ENCODE peak calls at places on chromosomes 12 and 14, in ten cellular contexts. One of them, this sample, is unnamed.

GRCh38 chr14:80212025-80212402 is 710 bp upstream of the DIO2 start:
- DNase-seq in dorsolateral prefrontal cortex: no peak
- DNase-seq in body of pancreas: no peak
- DNase-seq in PC-3: no peak
- DNase-seq in NB4: peak
- DNase-seq in thoracic aorta: no peak
- DNase-seq in mucosa of descending colon: no peak
- DNase-seq in CD8-positive, alpha-beta T cell: no peak
- DNase-seq in fibroblast of pulmonary artery: peak
- DNase-seq in IMR-90: peak
- DNase-seq in this sample: no peak

GRCh38 chr14:59331217-59331616 is 134.0 kb downstream of the GPR135 start:
- DNase-seq in body of pancreas: no peak
- DNase-seq in IMR-90: no peak
- DNase-seq in PC-3: no peak
- DNase-seq in fibroblast of pulmonary artery: no peak
- DNase-seq in mucosa of descending colon: no peak
- DNase-seq in thoracic aorta: no peak
- DNase-seq in dorsolateral prefrontal cortex: no peak
- DNase-seq in NB4: no peak
- DNase-seq in CD8-positive, alpha-beta T cell: no peak
- DNase-seq in this sample: no peak

GRCh38 chr12:125143491-125143890 is 78.3 kb downstream of the AACS start:
- DNase-seq in CD8-positive, alpha-beta T cell: no peak
- DNase-seq in PC-3: no peak
- DNase-seq in NB4: no peak
- DNase-seq in body of pancreas: no peak
- DNase-seq in IMR-90: peak
- DNase-seq in dorsolateral prefrontal cortex: no peak
- DNase-seq in mucosa of descending colon: no peak
- DNase-seq in fibroblast of pulmonary artery: peak
- DNase-seq in thoracic aorta: no peak
- DNase-seq in this sample: no peak

GRCh38 chr14:68976160-68977067 is 2.7 kb downstream of the ACTN1 start:
- DNase-seq in CD8-positive, alpha-beta T cell: no peak
- DNase-seq in PC-3: no peak
- DNase-seq in fibroblast of pulmonary artery: no peak
- DNase-seq in mucosa of descending colon: peak
- DNase-seq in body of pancreas: no peak
- DNase-seq in thoracic aorta: no peak
- DNase-seq in dorsolateral prefrontal cortex: peak
- DNase-seq in IMR-90: peak
- DNase-seq in NB4: peak
- DNase-seq in this sample: no peak

GRCh38 chr14:33120341-33120740 is 181.7 kb downstream of the NPAS3 start:
- DNase-seq in PC-3: peak
- DNase-seq in thoracic aorta: no peak
- DNase-seq in dorsolateral prefrontal cortex: no peak
- DNase-seq in body of pancreas: no peak
- DNase-seq in mucosa of descending colon: no peak
- DNase-seq in NB4: no peak
- DNase-seq in CD8-positive, alpha-beta T cell: no peak
- DNase-seq in IMR-90: no peak
- DNase-seq in fibroblast of pulmonary artery: peak
- DNase-seq in this sample: no peak

GRCh38 chr14:99055816-99056215 is 216.2 kb downstream of the BCL11B start:
- DNase-seq in CD8-positive, alpha-beta T cell: peak
- DNase-seq in thoracic aorta: no peak
- DNase-seq in dorsolateral prefrontal cortex: no peak
- DNase-seq in PC-3: no peak
- DNase-seq in body of pancreas: no peak
- DNase-seq in mucosa of descending colon: no peak
- DNase-seq in NB4: no peak
- DNase-seq in IMR-90: no peak
- DNase-seq in fibroblast of pulmonary artery: no peak
- DNase-seq in this sample: no peak

GRCh38 chr12:34289431-34290190 is 267.3 kb downstream of the ALG10 start:
- DNase-seq in dorsolateral prefrontal cortex: no peak
- DNase-seq in body of pancreas: no peak
- DNase-seq in PC-3: no peak
- DNase-seq in CD8-positive, alpha-beta T cell: no peak
- DNase-seq in NB4: no peak
- DNase-seq in IMR-90: no peak
- DNase-seq in fibroblast of pulmonary artery: no peak
- DNase-seq in mucosa of descending colon: peak
- DNase-seq in thoracic aorta: no peak
- DNase-seq in this sample: no peak

GRCh38 chr12:65670775-65671174 is 153.5 kb upstream of the HMGA2 start:
- DNase-seq in mucosa of descending colon: no peak
- DNase-seq in NB4: no peak
- DNase-seq in PC-3: peak
- DNase-seq in fibroblast of pulmonary artery: no peak
- DNase-seq in CD8-positive, alpha-beta T cell: no peak
- DNase-seq in body of pancreas: no peak
- DNase-seq in dorsolateral prefrontal cortex: no peak
- DNase-seq in IMR-90: peak
- DNase-seq in thoracic aorta: no peak
- DNase-seq in this sample: no peak

GRCh38 chr12:132046561-132046960 is 96.8 kb downstream of the EP400 start:
- DNase-seq in dorsolateral prefrontal cortex: no peak
- DNase-seq in NB4: no peak
- DNase-seq in IMR-90: peak
- DNase-seq in PC-3: no peak
- DNase-seq in mucosa of descending colon: no peak
- DNase-seq in thoracic aorta: no peak
- DNase-seq in fibroblast of pulmonary artery: peak
- DNase-seq in CD8-positive, alpha-beta T cell: no peak
- DNase-seq in body of pancreas: no peak
- DNase-seq in this sample: no peak

GRCh38 chr12:109730306-109731145 is 16.9 kb downstream of the FAM222A start:
- DNase-seq in body of pancreas: peak
- DNase-seq in dorsolateral prefrontal cortex: no peak
- DNase-seq in CD8-positive, alpha-beta T cell: no peak
- DNase-seq in IMR-90: no peak
- DNase-seq in PC-3: no peak
- DNase-seq in fibroblast of pulmonary artery: no peak
- DNase-seq in thoracic aorta: no peak
- DNase-seq in NB4: peak
- DNase-seq in mucosa of descending colon: peak
- DNase-seq in this sample: no peak

GRCh38 chr14:21723431-21724045 is 49.9 kb upstream of the OR4E1 start:
- DNase-seq in NB4: peak
- DNase-seq in mucosa of descending colon: peak
- DNase-seq in dorsolateral prefrontal cortex: no peak
- DNase-seq in PC-3: peak
- DNase-seq in fibroblast of pulmonary artery: peak
- DNase-seq in CD8-positive, alpha-beta T cell: peak
- DNase-seq in IMR-90: no peak
- DNase-seq in thoracic aorta: no peak
- DNase-seq in body of pancreas: no peak
- DNase-seq in this sample: peak

GRCh38 chr12:54054442-54055332 is 1.1 kb downstream of the HOXC4 start:
- DNase-seq in IMR-90: no peak
- DNase-seq in dorsolateral prefrontal cortex: no peak
- DNase-seq in PC-3: no peak
- DNase-seq in NB4: no peak
- DNase-seq in body of pancreas: no peak
- DNase-seq in CD8-positive, alpha-beta T cell: no peak
- DNase-seq in thoracic aorta: no peak
- DNase-seq in mucosa of descending colon: no peak
- DNase-seq in fibroblast of pulmonary artery: no peak
- DNase-seq in this sample: no peak

GRCh38 chr14:52801014-52801708 is 9.8 kb upstream of the GNPNAT1 start:
- DNase-seq in thoracic aorta: peak
- DNase-seq in NB4: peak
- DNase-seq in IMR-90: peak
- DNase-seq in CD8-positive, alpha-beta T cell: no peak
- DNase-seq in mucosa of descending colon: no peak
- DNase-seq in fibroblast of pulmonary artery: peak
- DNase-seq in PC-3: peak
- DNase-seq in body of pancreas: peak
- DNase-seq in dorsolateral prefrontal cortex: no peak
- DNase-seq in this sample: no peak

GRCh38 chr12:30006021-30006420 is 222.3 kb upstream of the TMTC1 start:
- DNase-seq in thoracic aorta: no peak
- DNase-seq in NB4: no peak
- DNase-seq in fibroblast of pulmonary artery: no peak
- DNase-seq in CD8-positive, alpha-beta T cell: no peak
- DNase-seq in IMR-90: no peak
- DNase-seq in body of pancreas: no peak
- DNase-seq in PC-3: no peak
- DNase-seq in dorsolateral prefrontal cortex: no peak
- DNase-seq in mucosa of descending colon: no peak
- DNase-seq in this sample: no peak

GRCh38 chr12:30003321-30003720 is 219.6 kb upstream of the TMTC1 start:
- DNase-seq in thoracic aorta: no peak
- DNase-seq in NB4: no peak
- DNase-seq in IMR-90: no peak
- DNase-seq in PC-3: no peak
- DNase-seq in CD8-positive, alpha-beta T cell: no peak
- DNase-seq in body of pancreas: no peak
- DNase-seq in mucosa of descending colon: no peak
- DNase-seq in fibroblast of pulmonary artery: no peak
- DNase-seq in dorsolateral prefrontal cortex: no peak
- DNase-seq in this sample: no peak

GRCh38 chr12:30000401-30000800 is 216.7 kb upstream of the TMTC1 start:
- DNase-seq in body of pancreas: no peak
- DNase-seq in CD8-positive, alpha-beta T cell: no peak
- DNase-seq in PC-3: no peak
- DNase-seq in mucosa of descending colon: no peak
- DNase-seq in fibroblast of pulmonary artery: peak
- DNase-seq in dorsolateral prefrontal cortex: no peak
- DNase-seq in NB4: no peak
- DNase-seq in thoracic aorta: no peak
- DNase-seq in IMR-90: no peak
- DNase-seq in this sample: no peak

GRCh38 chr12:29996993-29997392 is 213.3 kb upstream of the TMTC1 start:
- DNase-seq in body of pancreas: no peak
- DNase-seq in PC-3: no peak
- DNase-seq in NB4: no peak
- DNase-seq in fibroblast of pulmonary artery: no peak
- DNase-seq in IMR-90: no peak
- DNase-seq in mucosa of descending colon: no peak
- DNase-seq in dorsolateral prefrontal cortex: no peak
- DNase-seq in CD8-positive, alpha-beta T cell: no peak
- DNase-seq in thoracic aorta: no peak
- DNase-seq in this sample: no peak

GRCh38 chr12:30002677-30003076 is 218.9 kb upstream of the TMTC1 start:
- DNase-seq in NB4: no peak
- DNase-seq in dorsolateral prefrontal cortex: no peak
- DNase-seq in mucosa of descending colon: no peak
- DNase-seq in IMR-90: no peak
- DNase-seq in fibroblast of pulmonary artery: no peak
- DNase-seq in PC-3: no peak
- DNase-seq in CD8-positive, alpha-beta T cell: no peak
- DNase-seq in thoracic aorta: no peak
- DNase-seq in body of pancreas: no peak
- DNase-seq in this sample: no peak
- TF ChIP-seq CTCF in NB4: no peak
- TF ChIP-seq CTCF in dorsolateral prefrontal cortex: no peak
- TF ChIP-seq CTCF in mucosa of descending colon: no peak
- TF ChIP-seq CTCF in IMR-90: no peak
- TF ChIP-seq CTCF in fibroblast of pulmonary artery: no peak
- TF ChIP-seq CTCF in PC-3: no peak
- TF ChIP-seq CTCF in CD8-positive, alpha-beta T cell: no peak
- TF ChIP-seq CTCF in thoracic aorta: no peak
- TF ChIP-seq CTCF in body of pancreas: no peak
- TF ChIP-seq CTCF in this sample: no peak

DNA sequence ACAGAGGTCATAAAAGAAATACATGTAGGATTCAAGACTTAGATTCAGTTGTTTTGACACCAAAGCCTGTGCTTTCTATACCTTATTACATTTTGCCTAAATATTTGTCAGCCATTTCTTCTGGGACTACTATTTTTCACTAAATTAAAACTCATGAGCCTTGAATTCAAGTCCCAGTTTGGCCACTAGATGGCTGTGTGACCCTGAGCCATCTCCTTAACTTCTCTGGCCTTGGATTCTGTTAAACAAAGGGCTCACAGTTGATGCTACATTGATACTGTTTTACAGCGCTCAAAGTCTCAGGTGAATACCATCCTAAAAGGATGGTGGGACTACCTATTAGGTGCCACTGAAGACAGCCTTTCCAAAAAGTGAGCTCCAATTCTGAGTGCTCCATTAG is 39.6 kb upstream of the CCDC198 start:
- DNase-seq in fibroblast of pulmonary artery: peak
- DNase-seq in dorsolateral prefrontal cortex: peak
- DNase-seq in mucosa of descending colon: no peak
- DNase-seq in body of pancreas: peak
- DNase-seq in PC-3: peak
- DNase-seq in CD8-positive, alpha-beta T cell: no peak
- DNase-seq in thoracic aorta: no peak
- DNase-seq in IMR-90: no peak
- DNase-seq in NB4: peak
- DNase-seq in this sample: peak
- TF ChIP-seq CTCF in fibroblast of pulmonary artery: peak
- TF ChIP-seq CTCF in dorsolateral prefrontal cortex: peak
- TF ChIP-seq CTCF in mucosa of descending colon: no peak
- TF ChIP-seq CTCF in body of pancreas: peak
- TF ChIP-seq CTCF in PC-3: peak
- TF ChIP-seq CTCF in CD8-positive, alpha-beta T cell: no peak
- TF ChIP-seq CTCF in thoracic aorta: peak
- TF ChIP-seq CTCF in IMR-90: peak
- TF ChIP-seq CTCF in NB4: peak
- TF ChIP-seq CTCF in this sample: peak

GRCh38 chr12:63909746-63910145 is 65.2 kb downstream of the SRGAP1 start:
- DNase-seq in NB4: no peak
- DNase-seq in dorsolateral prefrontal cortex: no peak
- DNase-seq in mucosa of descending colon: no peak
- DNase-seq in thoracic aorta: no peak
- DNase-seq in CD8-positive, alpha-beta T cell: no peak
- DNase-seq in body of pancreas: no peak
- DNase-seq in IMR-90: no peak
- DNase-seq in fibroblast of pulmonary artery: no peak
- DNase-seq in PC-3: no peak
- DNase-seq in this sample: no peak
- TF ChIP-seq CTCF in NB4: no peak
- TF ChIP-seq CTCF in dorsolateral prefrontal cortex: no peak
- TF ChIP-seq CTCF in mucosa of descending colon: no peak
- TF ChIP-seq CTCF in thoracic aorta: no peak
- TF ChIP-seq CTCF in CD8-positive, alpha-beta T cell: no peak
- TF ChIP-seq CTCF in body of pancreas: no peak
- TF ChIP-seq CTCF in IMR-90: no peak
- TF ChIP-seq CTCF in fibroblast of pulmonary artery: no peak
- TF ChIP-seq CTCF in PC-3: no peak
- TF ChIP-seq CTCF in this sample: no peak

GRCh38 chr12:5332521-5332920 is 99.4 kb upstream of the NTF3 start:
- DNase-seq in mucosa of descending colon: no peak
- DNase-seq in CD8-positive, alpha-beta T cell: no peak
- DNase-seq in thoracic aorta: no peak
- DNase-seq in IMR-90: no peak
- DNase-seq in body of pancreas: no peak
- DNase-seq in PC-3: no peak
- DNase-seq in NB4: no peak
- DNase-seq in dorsolateral prefrontal cortex: no peak
- DNase-seq in fibroblast of pulmonary artery: no peak
- DNase-seq in this sample: no peak
- TF ChIP-seq CTCF in mucosa of descending colon: no peak
- TF ChIP-seq CTCF in CD8-positive, alpha-beta T cell: no peak
- TF ChIP-seq CTCF in thoracic aorta: no peak
- TF ChIP-seq CTCF in IMR-90: no peak
- TF ChIP-seq CTCF in body of pancreas: no peak
- TF ChIP-seq CTCF in PC-3: no peak
- TF ChIP-seq CTCF in NB4: no peak
- TF ChIP-seq CTCF in dorsolateral prefrontal cortex: no peak
- TF ChIP-seq CTCF in fibroblast of pulmonary artery: no peak
- TF ChIP-seq CTCF in this sample: no peak

GRCh38 chr12:25889185-25889584 is 69.3 kb upstream of the RASSF8 start:
- DNase-seq in NB4: no peak
- DNase-seq in dorsolateral prefrontal cortex: no peak
- DNase-seq in IMR-90: no peak
- DNase-seq in thoracic aorta: no peak
- DNase-seq in CD8-positive, alpha-beta T cell: no peak
- DNase-seq in mucosa of descending colon: no peak
- DNase-seq in fibroblast of pulmonary artery: no peak
- DNase-seq in body of pancreas: no peak
- DNase-seq in PC-3: no peak
- DNase-seq in this sample: no peak
- TF ChIP-seq CTCF in NB4: no peak
- TF ChIP-seq CTCF in dorsolateral prefrontal cortex: no peak
- TF ChIP-seq CTCF in IMR-90: no peak
- TF ChIP-seq CTCF in thoracic aorta: no peak
- TF ChIP-seq CTCF in CD8-positive, alpha-beta T cell: no peak
- TF ChIP-seq CTCF in mucosa of descending colon: no peak
- TF ChIP-seq CTCF in fibroblast of pulmonary artery: no peak
- TF ChIP-seq CTCF in body of pancreas: no peak
- TF ChIP-seq CTCF in PC-3: no peak
- TF ChIP-seq CTCF in this sample: no peak

This sample was measured in Calu3.